ENCODE peak calls at places on chromosomes 16 and 17, in ten cellular contexts. One of them, this sample, is unnamed.

GRCh38 chr17:29066053-29066452 is 23.1 kb downstream of the PIPOX start:
- DNase-seq in activated CD4-positive, CD25-positive, alpha-beta regulatory T cell: no peak
- DNase-seq in ascending aorta: no peak
- DNase-seq in HEK293T: no peak
- DNase-seq in body of pancreas: no peak
- DNase-seq in LoVo: no peak
- DNase-seq in nephron progenitor cell: no peak
- DNase-seq in smooth muscle cell of the brain vasculature: no peak
- DNase-seq in WTC11: no peak
- DNase-seq in globus pallidus: no peak
- DNase-seq in this sample: no peak

GRCh38 chr17:34519286-34519685 is 60.1 kb upstream of the TMEM132E start:
- DNase-seq in activated CD4-positive, CD25-positive, alpha-beta regulatory T cell: no peak
- DNase-seq in ascending aorta: no peak
- DNase-seq in HEK293T: peak; percentile 29
- DNase-seq in body of pancreas: no peak
- DNase-seq in LoVo: no peak
- DNase-seq in nephron progenitor cell: peak; percentile 57
- DNase-seq in smooth muscle cell of the brain vasculature: no peak
- DNase-seq in WTC11: peak; percentile 85
- DNase-seq in globus pallidus: no peak
- DNase-seq in this sample: no peak

GRCh38 chr17:79045001-79045729 is 21.2 kb downstream of the C1QTNF1 start:
- DNase-seq in activated CD4-positive, CD25-positive, alpha-beta regulatory T cell: no peak
- DNase-seq in ascending aorta: peak; percentile 66
- DNase-seq in HEK293T: no peak
- DNase-seq in body of pancreas: no peak
- DNase-seq in LoVo: no peak
- DNase-seq in nephron progenitor cell: no peak
- DNase-seq in smooth muscle cell of the brain vasculature: no peak
- DNase-seq in WTC11: no peak
- DNase-seq in globus pallidus: no peak
- DNase-seq in this sample: peak; percentile 60

GRCh38 chr17:56347646-56348045 is 194.4 kb downstream of the ANKFN1 start:
- DNase-seq in activated CD4-positive, CD25-positive, alpha-beta regulatory T cell: no peak
- DNase-seq in ascending aorta: no peak
- DNase-seq in HEK293T: no peak
- DNase-seq in body of pancreas: no peak
- DNase-seq in LoVo: no peak
- DNase-seq in nephron progenitor cell: no peak
- DNase-seq in smooth muscle cell of the brain vasculature: no peak
- DNase-seq in WTC11: no peak
- DNase-seq in globus pallidus: no peak
- DNase-seq in this sample: no peak

GRCh38 chr16:70604407-70605283 is 41.7 kb upstream of the IL34 start:
- DNase-seq in activated CD4-positive, CD25-positive, alpha-beta regulatory T cell: no peak
- DNase-seq in ascending aorta: peak; percentile 47
- DNase-seq in HEK293T: no peak
- DNase-seq in body of pancreas: no peak
- DNase-seq in LoVo: no peak
- DNase-seq in nephron progenitor cell: no peak
- DNase-seq in smooth muscle cell of the brain vasculature: no peak
- DNase-seq in WTC11: no peak
- DNase-seq in globus pallidus: peak; percentile 72
- DNase-seq in this sample: no peak

GRCh38 chr16:85491798-85492616 is 121.1 kb upstream of the GSE1 start:
- DNase-seq in activated CD4-positive, CD25-positive, alpha-beta regulatory T cell: no peak
- DNase-seq in ascending aorta: peak; percentile 91
- DNase-seq in HEK293T: no peak
- DNase-seq in body of pancreas: peak; percentile 98
- DNase-seq in LoVo: no peak
- DNase-seq in nephron progenitor cell: no peak
- DNase-seq in smooth muscle cell of the brain vasculature: no peak
- DNase-seq in WTC11: no peak
- DNase-seq in globus pallidus: peak; percentile 30
- DNase-seq in this sample: peak; percentile 90

GRCh38 chr17:924711-925480 is 54.7 kb downstream of the NXN start:
- DNase-seq in activated CD4-positive, CD25-positive, alpha-beta regulatory T cell: no peak
- DNase-seq in ascending aorta: no peak
- DNase-seq in HEK293T: no peak
- DNase-seq in body of pancreas: no peak
- DNase-seq in LoVo: no peak
- DNase-seq in nephron progenitor cell: no peak
- DNase-seq in smooth muscle cell of the brain vasculature: no peak
- DNase-seq in WTC11: no peak
- DNase-seq in globus pallidus: no peak
- DNase-seq in this sample: no peak

GRCh38 chr17:38591759-38592241 is 14.0 kb downstream of the SRCIN1 start:
- DNase-seq in activated CD4-positive, CD25-positive, alpha-beta regulatory T cell: no peak
- DNase-seq in ascending aorta: no peak
- DNase-seq in HEK293T: no peak
- DNase-seq in body of pancreas: no peak
- DNase-seq in LoVo: no peak
- DNase-seq in nephron progenitor cell: no peak
- DNase-seq in smooth muscle cell of the brain vasculature: no peak
- DNase-seq in WTC11: no peak
- DNase-seq in globus pallidus: no peak
- DNase-seq in this sample: no peak

GRCh38 chr16:19595043-19595767 is 39.7 kb downstream of the VPS35L start:
- DNase-seq in activated CD4-positive, CD25-positive, alpha-beta regulatory T cell: no peak
- DNase-seq in ascending aorta: peak; percentile 72
- DNase-seq in HEK293T: no peak
- DNase-seq in body of pancreas: peak; percentile 78
- DNase-seq in LoVo: peak; percentile 16
- DNase-seq in nephron progenitor cell: no peak
- DNase-seq in smooth muscle cell of the brain vasculature: no peak
- DNase-seq in WTC11: no peak
- DNase-seq in globus pallidus: no peak
- DNase-seq in this sample: no peak

GRCh38 chr17:29138184-29138955 is 41.8 kb downstream of the MYO18A start:
- DNase-seq in activated CD4-positive, CD25-positive, alpha-beta regulatory T cell: peak; percentile 24
- DNase-seq in ascending aorta: no peak
- DNase-seq in HEK293T: no peak
- DNase-seq in body of pancreas: no peak
- DNase-seq in LoVo: no peak
- DNase-seq in nephron progenitor cell: no peak
- DNase-seq in smooth muscle cell of the brain vasculature: no peak
- DNase-seq in WTC11: no peak
- DNase-seq in globus pallidus: no peak
- DNase-seq in this sample: no peak

GRCh38 chr17:48905987-48906515 is 2.2 kb upstream of the UBE2Z start:
- DNase-seq in activated CD4-positive, CD25-positive, alpha-beta regulatory T cell: no peak
- DNase-seq in ascending aorta: no peak
- DNase-seq in HEK293T: no peak
- DNase-seq in body of pancreas: no peak
- DNase-seq in LoVo: no peak
- DNase-seq in nephron progenitor cell: no peak
- DNase-seq in smooth muscle cell of the brain vasculature: no peak
- DNase-seq in WTC11: no peak
- DNase-seq in globus pallidus: no peak
- DNase-seq in this sample: no peak

GRCh38 chr17:4329838-4330237 is 36.6 kb downstream of the UBE2G1 start:
- DNase-seq in activated CD4-positive, CD25-positive, alpha-beta regulatory T cell: no peak
- DNase-seq in ascending aorta: no peak
- DNase-seq in HEK293T: peak; percentile 37
- DNase-seq in body of pancreas: no peak
- DNase-seq in LoVo: no peak
- DNase-seq in nephron progenitor cell: no peak
- DNase-seq in smooth muscle cell of the brain vasculature: no peak
- DNase-seq in WTC11: no peak
- DNase-seq in globus pallidus: no peak
- DNase-seq in this sample: no peak

This sample was measured in right cardiac atrium.